ENCODE peak calls at places on chromosomes 7 and 10, in nine cellular contexts. One of them, this sample, is unnamed.

GRCh38 chr10:69375307-69376151 is 41.2 kb downstream of the TACR2 start:
- DNase-seq in mammary epithelial cell: peak; percentile 75
- DNase-seq in HL-60: no peak
- DNase-seq in cardiac muscle cell: peak; percentile 49
- DNase-seq in endothelial cell of umbilical vein: no peak
- DNase-seq in CD8-positive, alpha-beta memory T cell: no peak
- DNase-seq in lung: no peak
- DNase-seq in heart left ventricle: peak; percentile 33
- DNase-seq in GM23248: peak; percentile 47
- DNase-seq in this sample: no peak

GRCh38 chr7:78020131-78020873 is 221.7 kb downstream of the PHTF2 start:
- DNase-seq in mammary epithelial cell: peak; percentile 60
- DNase-seq in GM23248: peak; percentile 92
- DNase-seq in lung: peak; percentile 74
- DNase-seq in heart left ventricle: peak; percentile 64
- DNase-seq in HL-60: peak; percentile 33
- DNase-seq in endothelial cell of umbilical vein: peak; percentile 80
- DNase-seq in CD8-positive, alpha-beta memory T cell: no peak
- DNase-seq in cardiac muscle cell: peak; percentile 65
- DNase-seq in this sample: no peak

GRCh38 chr10:15370212-15370740 is 813 bp downstream of the FAM171A1 start:
- DNase-seq in CD8-positive, alpha-beta memory T cell: no peak
- DNase-seq in mammary epithelial cell: peak; percentile 21
- DNase-seq in heart left ventricle: no peak
- DNase-seq in cardiac muscle cell: peak; percentile 48
- DNase-seq in GM23248: peak; percentile 67
- DNase-seq in lung: no peak
- DNase-seq in endothelial cell of umbilical vein: peak; percentile 32
- DNase-seq in HL-60: no peak
- DNase-seq in this sample: no peak

GRCh38 chr10:103659674-103660363 is 166.3 kb downstream of the NEURL1 start:
- DNase-seq in endothelial cell of umbilical vein: peak; percentile 52
- DNase-seq in cardiac muscle cell: no peak
- DNase-seq in GM23248: peak; percentile 93
- DNase-seq in heart left ventricle: peak; percentile 76
- DNase-seq in HL-60: peak; percentile 58
- DNase-seq in CD8-positive, alpha-beta memory T cell: peak; percentile 29
- DNase-seq in lung: peak; percentile 79
- DNase-seq in mammary epithelial cell: peak; percentile 78
- DNase-seq in this sample: peak; percentile 89

GRCh38 chr10:78047314-78047891 is 13.7 kb downstream of the RPS24 start:
- DNase-seq in HL-60: no peak
- DNase-seq in GM23248: peak; percentile 87
- DNase-seq in heart left ventricle: peak; percentile 86
- DNase-seq in cardiac muscle cell: peak; percentile 93
- DNase-seq in lung: peak; percentile 89
- DNase-seq in mammary epithelial cell: peak; percentile 53
- DNase-seq in endothelial cell of umbilical vein: peak; percentile 86
- DNase-seq in CD8-positive, alpha-beta memory T cell: peak; percentile 73
- DNase-seq in this sample: peak; percentile 81

GRCh38 chr7:131826960-131827359 is 270.5 kb upstream of the PODXL start:
- DNase-seq in cardiac muscle cell: no peak
- DNase-seq in heart left ventricle: no peak
- DNase-seq in endothelial cell of umbilical vein: no peak
- DNase-seq in lung: no peak
- DNase-seq in CD8-positive, alpha-beta memory T cell: no peak
- DNase-seq in GM23248: peak; percentile 6
- DNase-seq in mammary epithelial cell: peak; percentile 7
- DNase-seq in HL-60: no peak
- DNase-seq in this sample: no peak

GRCh38 chr7:91940171-91940570 is 491 bp upstream of the AKAP9 start:
- DNase-seq in heart left ventricle: peak; percentile 31
- DNase-seq in mammary epithelial cell: no peak
- DNase-seq in GM23248: peak; percentile 55
- DNase-seq in lung: peak; percentile 31
- DNase-seq in HL-60: no peak
- DNase-seq in CD8-positive, alpha-beta memory T cell: no peak
- DNase-seq in endothelial cell of umbilical vein: peak; percentile 46
- DNase-seq in cardiac muscle cell: peak; percentile 44
- DNase-seq in this sample: no peak

GRCh38 chr7:118183254-118183585 is 744 bp upstream of the LSM8 start:
- DNase-seq in HL-60: no peak
- DNase-seq in lung: no peak
- DNase-seq in mammary epithelial cell: peak; percentile 2
- DNase-seq in heart left ventricle: no peak
- DNase-seq in CD8-positive, alpha-beta memory T cell: no peak
- DNase-seq in GM23248: peak; percentile 41
- DNase-seq in cardiac muscle cell: no peak
- DNase-seq in endothelial cell of umbilical vein: no peak
- DNase-seq in this sample: no peak

GRCh38 chr7:95172420-95172819 is 151.9 kb downstream of the PON1 start:
- DNase-seq in endothelial cell of umbilical vein: no peak
- DNase-seq in lung: no peak
- DNase-seq in GM23248: no peak
- DNase-seq in heart left ventricle: no peak
- DNase-seq in cardiac muscle cell: no peak
- DNase-seq in HL-60: no peak
- DNase-seq in CD8-positive, alpha-beta memory T cell: no peak
- DNase-seq in mammary epithelial cell: no peak
- DNase-seq in this sample: no peak

GRCh38 chr7:131047651-131048304 is 279.9 kb upstream of the MKLN1 start:
- DNase-seq in lung: no peak
- DNase-seq in GM23248: no peak
- DNase-seq in heart left ventricle: no peak
- DNase-seq in HL-60: no peak
- DNase-seq in endothelial cell of umbilical vein: no peak
- DNase-seq in mammary epithelial cell: no peak
- DNase-seq in cardiac muscle cell: no peak
- DNase-seq in CD8-positive, alpha-beta memory T cell: no peak
- DNase-seq in this sample: no peak

GRCh38 chr10:112250555-112250954 is 32.6 kb upstream of the TECTB start:
- DNase-seq in GM23248: peak; percentile 72
- DNase-seq in HL-60: no peak
- DNase-seq in lung: no peak
- DNase-seq in endothelial cell of umbilical vein: no peak
- DNase-seq in heart left ventricle: no peak
- DNase-seq in CD8-positive, alpha-beta memory T cell: no peak
- DNase-seq in mammary epithelial cell: peak; percentile 53
- DNase-seq in cardiac muscle cell: no peak
- DNase-seq in this sample: no peak

GRCh38 chr7:114539575-114539974 is 125.0 kb downstream of the FOXP2 start:
- DNase-seq in cardiac muscle cell: peak; percentile 51
- DNase-seq in heart left ventricle: no peak
- DNase-seq in endothelial cell of umbilical vein: peak; percentile 53
- DNase-seq in HL-60: peak; percentile 2
- DNase-seq in GM23248: peak; percentile 46
- DNase-seq in CD8-positive, alpha-beta memory T cell: no peak
- DNase-seq in lung: no peak
- DNase-seq in mammary epithelial cell: no peak
- DNase-seq in this sample: peak; percentile 21

GRCh38 chr10:43852141-43852540 is 203.5 kb upstream of the ZNF32 start:
- DNase-seq in HL-60: no peak
- DNase-seq in heart left ventricle: no peak
- DNase-seq in CD8-positive, alpha-beta memory T cell: no peak
- DNase-seq in mammary epithelial cell: no peak
- DNase-seq in lung: no peak
- DNase-seq in cardiac muscle cell: no peak
- DNase-seq in GM23248: no peak
- DNase-seq in endothelial cell of umbilical vein: no peak
- DNase-seq in this sample: no peak

GRCh38 chr10:113148899-113149298 is 198.9 kb downstream of the TCF7L2 start:
- DNase-seq in cardiac muscle cell: no peak
- DNase-seq in CD8-positive, alpha-beta memory T cell: no peak
- DNase-seq in GM23248: no peak
- DNase-seq in mammary epithelial cell: no peak
- DNase-seq in heart left ventricle: no peak
- DNase-seq in HL-60: no peak
- DNase-seq in endothelial cell of umbilical vein: no peak
- DNase-seq in lung: no peak
- DNase-seq in this sample: no peak

GRCh38 chr7:125465527-125465926 is 535.9 kb upstream of the POT1 start:
- DNase-seq in GM23248: no peak
- DNase-seq in CD8-positive, alpha-beta memory T cell: no peak
- DNase-seq in mammary epithelial cell: no peak
- DNase-seq in HL-60: no peak
- DNase-seq in lung: no peak
- DNase-seq in cardiac muscle cell: no peak
- DNase-seq in endothelial cell of umbilical vein: no peak
- DNase-seq in heart left ventricle: no peak
- DNase-seq in this sample: no peak

GRCh38 chr10:102627446-102628293 is 16.6 kb upstream of the TRIM8 start:
- DNase-seq in CD8-positive, alpha-beta memory T cell: no peak
- DNase-seq in heart left ventricle: peak; percentile 57
- DNase-seq in GM23248: peak; percentile 79
- DNase-seq in HL-60: no peak
- DNase-seq in mammary epithelial cell: peak; percentile 66
- DNase-seq in endothelial cell of umbilical vein: peak; percentile 81
- DNase-seq in lung: no peak
- DNase-seq in cardiac muscle cell: no peak
- DNase-seq in this sample: peak; percentile 88

DNA sequence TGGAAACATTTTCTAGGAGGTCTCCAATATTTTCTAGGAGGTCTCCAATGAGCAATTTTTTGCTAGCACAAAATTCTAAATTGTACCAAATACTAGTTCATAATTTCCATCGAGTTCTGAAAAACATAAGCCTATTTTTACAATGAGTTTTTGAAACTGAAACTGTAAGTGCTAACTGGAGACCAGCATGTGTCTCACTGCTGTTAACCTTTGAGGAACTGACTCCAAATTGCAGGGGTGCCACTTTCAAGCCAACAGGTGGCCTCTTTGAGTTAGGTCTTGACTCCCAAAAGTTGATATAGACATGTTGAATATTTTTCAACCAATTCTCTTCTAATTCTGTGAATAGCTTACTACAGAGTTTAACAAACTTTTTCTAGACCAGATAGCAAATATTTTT is 58.8 kb downstream of the CAV1 start:
- DNase-seq in heart left ventricle: no peak
- DNase-seq in mammary epithelial cell: no peak
- DNase-seq in CD8-positive, alpha-beta memory T cell: no peak
- DNase-seq in cardiac muscle cell: no peak
- DNase-seq in GM23248: peak; percentile 47
- DNase-seq in endothelial cell of umbilical vein: no peak
- DNase-seq in HL-60: no peak
- DNase-seq in lung: no peak
- DNase-seq in this sample: no peak
- H3K4me3 ChIP-seq in heart left ventricle: peak overlapping the region; percentile 7
- H3K4me3 ChIP-seq in mammary epithelial cell: no peak overlapping the region
- H3K4me3 ChIP-seq in CD8-positive, alpha-beta memory T cell: no peak overlapping the region
- H3K4me3 ChIP-seq in cardiac muscle cell: no peak overlapping the region
- H3K4me3 ChIP-seq in GM23248: peak overlapping the region; percentile 28
- H3K4me3 ChIP-seq in endothelial cell of umbilical vein: no peak overlapping the region
- H3K4me3 ChIP-seq in HL-60: no peak overlapping the region
- H3K4me3 ChIP-seq in lung: no peak overlapping the region
- H3K4me3 ChIP-seq in this sample: no peak overlapping the region

GRCh38 chr10:125928928-125929585 is 32.7 kb downstream of the FANK1 start:
- DNase-seq in lung: no peak
- DNase-seq in mammary epithelial cell: no peak
- DNase-seq in heart left ventricle: no peak
- DNase-seq in CD8-positive, alpha-beta memory T cell: no peak
- DNase-seq in HL-60: no peak
- DNase-seq in GM23248: no peak
- DNase-seq in cardiac muscle cell: no peak
- DNase-seq in endothelial cell of umbilical vein: no peak
- DNase-seq in this sample: no peak
- H3K27ac ChIP-seq in lung: no peak overlapping the region
- H3K27ac ChIP-seq in mammary epithelial cell: no peak overlapping the region
- H3K27ac ChIP-seq in heart left ventricle: no peak overlapping the region
- H3K27ac ChIP-seq in CD8-positive, alpha-beta memory T cell: no peak overlapping the region
- H3K27ac ChIP-seq in HL-60: no peak overlapping the region
- H3K27ac ChIP-seq in GM23248: no peak overlapping the region
- H3K27ac ChIP-seq in cardiac muscle cell: no peak overlapping the region
- H3K27ac ChIP-seq in endothelial cell of umbilical vein: no peak overlapping the region
- H3K27ac ChIP-seq in this sample: no peak overlapping the region

DNA sequence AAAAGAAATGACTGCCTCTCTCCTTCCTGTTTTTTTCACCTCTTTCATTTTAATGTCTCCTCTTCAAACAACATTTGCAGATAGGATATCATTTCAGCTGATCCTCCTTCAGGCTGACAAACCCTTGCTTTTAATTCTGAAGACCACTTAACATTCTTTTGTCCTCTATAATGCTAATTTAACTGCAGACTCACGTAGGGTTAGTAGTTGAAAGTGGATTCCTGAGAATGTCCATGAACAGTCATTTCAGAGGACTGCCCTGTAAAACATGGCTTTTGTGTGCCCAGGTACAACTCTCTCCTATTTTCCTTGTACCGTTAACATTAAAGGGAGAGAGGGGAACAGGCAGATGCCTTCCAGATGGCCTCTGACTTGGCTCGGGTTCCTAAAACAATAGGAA is 524.4 kb downstream of the SDK1 start:
- DNase-seq in endothelial cell of umbilical vein: no peak
- DNase-seq in GM23248: no peak
- DNase-seq in mammary epithelial cell: no peak
- DNase-seq in CD8-positive, alpha-beta memory T cell: no peak
- DNase-seq in cardiac muscle cell: no peak
- DNase-seq in lung: no peak
- DNase-seq in heart left ventricle: no peak
- DNase-seq in HL-60: no peak
- DNase-seq in this sample: no peak
- H3K27me3 ChIP-seq in endothelial cell of umbilical vein: no peaks in the 10 kb centered on the region
- H3K27me3 ChIP-seq in GM23248: no peaks in the 10 kb centered on the region
- H3K27me3 ChIP-seq in mammary epithelial cell: no peaks in the 10 kb centered on the region
- H3K27me3 ChIP-seq in CD8-positive, alpha-beta memory T cell: no peaks in the 10 kb centered on the region
- H3K27me3 ChIP-seq in cardiac muscle cell: no peaks in the 10 kb centered on the region
- H3K27me3 ChIP-seq in lung: no peaks in the 10 kb centered on the region
- H3K27me3 ChIP-seq in heart left ventricle: no peaks in the 10 kb centered on the region
- H3K27me3 ChIP-seq in HL-60: no peaks in the 10 kb centered on the region
- H3K27me3 ChIP-seq in this sample: no peaks in the 10 kb centered on the region

GRCh38 chr10:35424680-35425285 is 88.5 kb downstream of the CCNY start:
- DNase-seq in lung: no peak
- DNase-seq in cardiac muscle cell: no peak
- DNase-seq in HL-60: no peak
- DNase-seq in mammary epithelial cell: no peak
- DNase-seq in heart left ventricle: no peak
- DNase-seq in GM23248: no peak
- DNase-seq in endothelial cell of umbilical vein: no peak
- DNase-seq in CD8-positive, alpha-beta memory T cell: no peak
- DNase-seq in this sample: peak; percentile 58

GRCh38 chr10:35423505-35424306 is 87.4 kb downstream of the CCNY start:
- DNase-seq in mammary epithelial cell: peak; percentile 75
- DNase-seq in heart left ventricle: no peak
- DNase-seq in endothelial cell of umbilical vein: no peak
- DNase-seq in GM23248: peak; percentile 91
- DNase-seq in cardiac muscle cell: no peak
- DNase-seq in CD8-positive, alpha-beta memory T cell: no peak
- DNase-seq in HL-60: no peak
- DNase-seq in lung: no peak
- DNase-seq in this sample: no peak

GRCh38 chr10:35426657-35427056 is 90.3 kb downstream of the CCNY start:
- DNase-seq in heart left ventricle: no peak
- DNase-seq in GM23248: no peak
- DNase-seq in HL-60: no peak
- DNase-seq in mammary epithelial cell: no peak
- DNase-seq in CD8-positive, alpha-beta memory T cell: no peak
- DNase-seq in endothelial cell of umbilical vein: no peak
- DNase-seq in cardiac muscle cell: no peak
- DNase-seq in lung: no peak
- DNase-seq in this sample: no peak

GRCh38 chr10:35427543-35427942 is 91.2 kb downstream of the CCNY start:
- DNase-seq in heart left ventricle: no peak
- DNase-seq in lung: no peak
- DNase-seq in GM23248: no peak
- DNase-seq in HL-60: no peak
- DNase-seq in mammary epithelial cell: no peak
- DNase-seq in endothelial cell of umbilical vein: no peak
- DNase-seq in CD8-positive, alpha-beta memory T cell: no peak
- DNase-seq in cardiac muscle cell: no peak
- DNase-seq in this sample: no peak

GRCh38 chr10:35425596-35425995 is 89.3 kb downstream of the CCNY start:
- DNase-seq in cardiac muscle cell: no peak
- DNase-seq in mammary epithelial cell: no peak
- DNase-seq in endothelial cell of umbilical vein: peak; percentile 29
- DNase-seq in heart left ventricle: no peak
- DNase-seq in GM23248: peak; percentile 28
- DNase-seq in CD8-positive, alpha-beta memory T cell: no peak
- DNase-seq in lung: no peak
- DNase-seq in HL-60: no peak
- DNase-seq in this sample: no peak
- H3K4me3 ChIP-seq in cardiac muscle cell: no peak overlapping the region
- H3K4me3 ChIP-seq in mammary epithelial cell: no peak overlapping the region
- H3K4me3 ChIP-seq in endothelial cell of umbilical vein: no peak overlapping the region
- H3K4me3 ChIP-seq in heart left ventricle: no peak overlapping the region
- H3K4me3 ChIP-seq in GM23248: no peak overlapping the region
- H3K4me3 ChIP-seq in CD8-positive, alpha-beta memory T cell: no peak overlapping the region
- H3K4me3 ChIP-seq in lung: no peak overlapping the region
- H3K4me3 ChIP-seq in HL-60: no peak overlapping the region
- H3K4me3 ChIP-seq in this sample: no peak overlapping the region

This sample was measured in right lobe of liver.